ENCODE peak calls at places on chromosomes 4 and X, in seven cellular contexts. One of them, this sample, is unnamed.
A peak's percentile ranks its signal among the peaks of the same experiment; 100 is the strongest.

GRCh38 chr4:825969-826330 is at the start of gene CPLX1:
- DNase-seq in Kasumi-1: no peak
- DNase-seq in HS-5: no peak
- DNase-seq in GM12865: no peak
- DNase-seq in activated CD4-positive, alpha-beta T cell treated with anti-CD3 and anti-CD28 coated beads, Interleukin-2, amount 50 U/mL, for 1 hour: no peak
- DNase-seq in amniotic stem cell: no peak
- DNase-seq in EH: no peak
- DNase-seq in this sample: peak; percentile 65

GRCh38 chrX:104913348-104913747 is 307.1 kb downstream of the TEX13A start:
- DNase-seq in Kasumi-1: peak; percentile 32
- DNase-seq in HS-5: no peak
- DNase-seq in GM12865: no peak
- DNase-seq in activated CD4-positive, alpha-beta T cell treated with anti-CD3 and anti-CD28 coated beads, Interleukin-2, amount 50 U/mL, for 1 hour: no peak
- DNase-seq in amniotic stem cell: no peak
- DNase-seq in EH: no peak
- DNase-seq in this sample: peak; percentile 1

GRCh38 chrX:153459976-153460375 is 10.4 kb downstream of the HAUS7 start:
- DNase-seq in Kasumi-1: no peak
- DNase-seq in HS-5: peak; percentile 44
- DNase-seq in GM12865: no peak
- DNase-seq in activated CD4-positive, alpha-beta T cell treated with anti-CD3 and anti-CD28 coated beads, Interleukin-2, amount 50 U/mL, for 1 hour: no peak
- DNase-seq in amniotic stem cell: peak; percentile 12
- DNase-seq in EH: peak; percentile 81
- DNase-seq in this sample: peak; percentile 60

GRCh38 chr4:1209821-1210220 is 37.4 kb upstream of the SPON2 start:
- DNase-seq in Kasumi-1: no peak
- DNase-seq in HS-5: no peak
- DNase-seq in GM12865: no peak
- DNase-seq in activated CD4-positive, alpha-beta T cell treated with anti-CD3 and anti-CD28 coated beads, Interleukin-2, amount 50 U/mL, for 1 hour: no peak
- DNase-seq in amniotic stem cell: no peak
- DNase-seq in EH: peak; percentile 82
- DNase-seq in this sample: peak; percentile 89

GRCh38 chr4:175369087-175369486 is 443.0 kb downstream of the GPM6A start:
- DNase-seq in Kasumi-1: no peak
- DNase-seq in HS-5: peak; percentile 20
- DNase-seq in GM12865: no peak
- DNase-seq in activated CD4-positive, alpha-beta T cell treated with anti-CD3 and anti-CD28 coated beads, Interleukin-2, amount 50 U/mL, for 1 hour: no peak
- DNase-seq in amniotic stem cell: no peak
- DNase-seq in EH: peak; percentile 77
- DNase-seq in this sample: peak; percentile 33

GRCh38 chrX:68402094-68402493 is 31.2 kb downstream of the OPHN1 start:
- DNase-seq in Kasumi-1: no peak
- DNase-seq in HS-5: no peak
- DNase-seq in GM12865: no peak
- DNase-seq in activated CD4-positive, alpha-beta T cell treated with anti-CD3 and anti-CD28 coated beads, Interleukin-2, amount 50 U/mL, for 1 hour: no peak
- DNase-seq in amniotic stem cell: no peak
- DNase-seq in EH: no peak
- DNase-seq in this sample: no peak

GRCh38 chrX:2423899-2424298 is 76.9 kb downstream of the DHRSX start:
- DNase-seq in Kasumi-1: no peak
- DNase-seq in HS-5: no peak
- DNase-seq in GM12865: no peak
- DNase-seq in activated CD4-positive, alpha-beta T cell treated with anti-CD3 and anti-CD28 coated beads, Interleukin-2, amount 50 U/mL, for 1 hour: no peak
- DNase-seq in amniotic stem cell: no peak
- DNase-seq in EH: no peak
- DNase-seq in this sample: no peak

GRCh38 chrX:148457279-148457678 is 43.1 kb upstream of the AFF2 start:
- DNase-seq in Kasumi-1: no peak
- DNase-seq in HS-5: no peak
- DNase-seq in GM12865: peak; percentile 36
- DNase-seq in activated CD4-positive, alpha-beta T cell treated with anti-CD3 and anti-CD28 coated beads, Interleukin-2, amount 50 U/mL, for 1 hour: no peak
- DNase-seq in amniotic stem cell: no peak
- DNase-seq in EH: no peak
- DNase-seq in this sample: no peak

GRCh38 chr4:73308286-73308685 is 49.7 kb upstream of the ANKRD17 start:
- DNase-seq in Kasumi-1: peak; percentile 93
- DNase-seq in HS-5: no peak
- DNase-seq in GM12865: peak; percentile 18
- DNase-seq in activated CD4-positive, alpha-beta T cell treated with anti-CD3 and anti-CD28 coated beads, Interleukin-2, amount 50 U/mL, for 1 hour: no peak
- DNase-seq in amniotic stem cell: no peak
- DNase-seq in EH: peak; percentile 49
- DNase-seq in this sample: peak; percentile 25

GRCh38 chr4:77852892-77853495 is 9.6 kb upstream of the MRPL1 start:
- DNase-seq in Kasumi-1: peak; percentile 91
- DNase-seq in HS-5: no peak
- DNase-seq in GM12865: peak; percentile 46
- DNase-seq in activated CD4-positive, alpha-beta T cell treated with anti-CD3 and anti-CD28 coated beads, Interleukin-2, amount 50 U/mL, for 1 hour: peak; percentile 52
- DNase-seq in amniotic stem cell: no peak
- DNase-seq in EH: no peak
- DNase-seq in this sample: no peak

GRCh38 chr4:70670332-70671014 is 4.2 kb upstream of the JCHAIN start:
- DNase-seq in Kasumi-1: no peak
- DNase-seq in HS-5: no peak
- DNase-seq in GM12865: no peak
- DNase-seq in activated CD4-positive, alpha-beta T cell treated with anti-CD3 and anti-CD28 coated beads, Interleukin-2, amount 50 U/mL, for 1 hour: no peak
- DNase-seq in amniotic stem cell: no peak
- DNase-seq in EH: peak; percentile 77
- DNase-seq in this sample: peak; percentile 33

GRCh38 chr4:156158747-156159146 is 205.1 kb upstream of the CTSO start:
- DNase-seq in Kasumi-1: no peak
- DNase-seq in HS-5: no peak
- DNase-seq in GM12865: peak; percentile 49
- DNase-seq in activated CD4-positive, alpha-beta T cell treated with anti-CD3 and anti-CD28 coated beads, Interleukin-2, amount 50 U/mL, for 1 hour: no peak
- DNase-seq in amniotic stem cell: no peak
- DNase-seq in EH: no peak
- DNase-seq in this sample: no peak

GRCh38 chr4:22099896-22100295 is 151.3 kb upstream of the KCNIP4 start:
- DNase-seq in Kasumi-1: peak; percentile 45
- DNase-seq in HS-5: no peak
- DNase-seq in GM12865: no peak
- DNase-seq in activated CD4-positive, alpha-beta T cell treated with anti-CD3 and anti-CD28 coated beads, Interleukin-2, amount 50 U/mL, for 1 hour: no peak
- DNase-seq in amniotic stem cell: peak; percentile 25
- DNase-seq in EH: peak; percentile 18
- DNase-seq in this sample: peak; percentile 46

GRCh38 chrX:85992811-85993229 is 54.5 kb downstream of the CHM start:
- DNase-seq in Kasumi-1: no peak
- DNase-seq in HS-5: no peak
- DNase-seq in GM12865: no peak
- DNase-seq in activated CD4-positive, alpha-beta T cell treated with anti-CD3 and anti-CD28 coated beads, Interleukin-2, amount 50 U/mL, for 1 hour: no peak
- DNase-seq in amniotic stem cell: no peak
- DNase-seq in EH: peak; percentile 18
- DNase-seq in this sample: peak; percentile 15